ENCODE peak calls at places on chromosomes 4 and X, in eight cellular contexts. H is adrenal gland, M is right lobe of liver, N is suprapubic skin, G is spleen, E is IMR-90, F is ovary, R is Peyer's patch. K is an unnamed sample.
A peak's percentile ranks its signal among the peaks of the same experiment; 100 is the strongest.

GRCh38 chrX:56233682-56234081 is 1.5 kb downstream of the KLF8 start:
- DNase-seq in H (peak; percentile 52), F (peak; percentile 69), G (no peak), N (peak; percentile 66), R (no peak), M (no peak), E (no peak), K (peak; percentile 41)

GRCh38 chr4:78687818-78688217 is 88.3 kb upstream of the BMP2K start:
- DNase-seq in E (no peak), M (no peak), F (no peak), R (no peak), N (no peak), G (no peak), H (no peak), K (no peak)

GRCh38 chr4:141058739-141059507 is 74.3 kb downstream of the RNF150 start:
- DNase-seq in R (no peak), E (peak; percentile 94), H (no peak), M (no peak), F (no peak), G (no peak), N (no peak), K (no peak)

GRCh38 chrX:15350329-15350996 is 15.1 kb upstream of the PIGA start:
- DNase-seq in G (no peak), M (no peak), F (no peak), E (no peak), H (no peak), R (no peak), N (no peak), K (no peak)

GRCh38 chr4:76783836-76784235 is 114.1 kb downstream of the SOWAHB start:
- DNase-seq in N (no peak), G (no peak), R (no peak), F (no peak), H (no peak), M (no peak), E (no peak), K (no peak)

GRCh38 chr4:2712261-2712842 is 43.8 kb downstream of the TNIP2 start:
- DNase-seq in G (no peak), E (no peak), H (no peak), M (no peak), R (peak; percentile 8), F (peak; percentile 19), N (peak; percentile 21), K (no peak)

GRCh38 chr4:111954546-111954945 is 190.7 kb upstream of the FAM241A start:
- DNase-seq in F (no peak), G (no peak), E (no peak), R (no peak), N (no peak), M (no peak), H (no peak), K (no peak)

GRCh38 chr4:152937535-152938236 is 1.6 kb downstream of the FHDC1 start:
- DNase-seq in N (no peak), R (peak; percentile 78), G (peak; percentile 79), E (peak; percentile 21), M (no peak), F (peak; percentile 57), H (no peak), K (peak; percentile 34)

GRCh38 chrX:1418901-1419544 is 27.1 kb upstream of the SLC25A6 start:
- DNase-seq in R (no peak), N (peak; percentile 46), M (peak; percentile 48), G (peak; percentile 76), E (no peak), H (peak; percentile 78), F (peak; percentile 40), K (no peak)

GRCh38 chrX:154531626-154532025 is 15.0 kb downstream of the G6PD start:
- DNase-seq in N (no peak), F (peak; percentile 50), G (no peak), M (no peak), R (no peak), E (peak; percentile 56), H (no peak), K (no peak)

GRCh38 chr4:11293866-11294265 is 134.8 kb downstream of the HS3ST1 start:
- DNase-seq in H (no peak), E (no peak), F (no peak), M (no peak), R (no peak), G (no peak), N (no peak), K (no peak)

GRCh38 chr4:85613901-85614300 is 139.0 kb downstream of the ARHGAP24 start:
- DNase-seq in H (no peak), G (no peak), F (no peak), R (no peak), E (no peak), M (no peak), N (no peak), K (no peak)

GRCh38 chr4:55770662-55771061 is 48.9 kb upstream of the EXOC1L start:
- DNase-seq in R (no peak), G (no peak), E (no peak), H (no peak), F (no peak), N (no peak), M (no peak), K (no peak)

GRCh38 chr4:56705373-56705772 is 24.3 kb upstream of the HOPX start:
- DNase-seq in M (no peak), H (no peak), E (no peak), G (no peak), N (no peak), R (no peak), F (no peak), K (no peak)

GRCh38 chr4:169109276-169109675 is 99.2 kb upstream of the CBR4 start:
- DNase-seq in H (no peak), G (no peak), R (no peak), N (no peak), E (no peak), F (no peak), M (no peak), K (no peak)

GRCh38 chr4:169852481-169852880 is 94.7 kb upstream of the HPF1 start:
- DNase-seq in G (no peak), H (no peak), M (no peak), F (no peak), N (no peak), R (no peak), E (no peak), K (no peak)

GRCh38 chrX:48975041-48975440 is 3.4 kb upstream of the KCND1 start:
- DNase-seq in H (no peak), F (no peak), N (no peak), R (no peak), G (peak; percentile 61), E (no peak), M (no peak), K (no peak)

GRCh38 chr4:42995343-42995944 is 102.9 kb downstream of the GRXCR1 start:
- DNase-seq in G (no peak), F (no peak), N (no peak), M (no peak), R (no peak), E (peak; percentile 22), H (no peak), K (no peak)

GRCh38 chr4:23889814-23890269 is at the start of gene PPARGC1A:
- DNase-seq in F (peak; percentile 37), H (peak; percentile 85), E (peak; percentile 50), G (no peak), N (peak; percentile 70), R (peak; percentile 77), M (peak; percentile 82), K (peak; percentile 67)
- TF ChIP-seq POLR2A in F (no peak), H (no peak), E (no peak), G (no peak), N (no peak), R (peak; percentile 92), M (peak; percentile 94), K (peak; percentile 77)

GRCh38 chr4:98653890-98654867 is 4.2 kb downstream of the TSPAN5 start:
- DNase-seq in M (no peak), E (peak; percentile 98), F (no peak), G (no peak), N (no peak), R (no peak), H (no peak), K (no peak)
- H3K4me3 ChIP-seq in M (no peak overlapping the region), E (no peak overlapping the region), F (no peak overlapping the region), G (no peak overlapping the region), N (no peak overlapping the region), R (no peak overlapping the region), H (no peak overlapping the region), K (no peak overlapping the region)

DNA sequence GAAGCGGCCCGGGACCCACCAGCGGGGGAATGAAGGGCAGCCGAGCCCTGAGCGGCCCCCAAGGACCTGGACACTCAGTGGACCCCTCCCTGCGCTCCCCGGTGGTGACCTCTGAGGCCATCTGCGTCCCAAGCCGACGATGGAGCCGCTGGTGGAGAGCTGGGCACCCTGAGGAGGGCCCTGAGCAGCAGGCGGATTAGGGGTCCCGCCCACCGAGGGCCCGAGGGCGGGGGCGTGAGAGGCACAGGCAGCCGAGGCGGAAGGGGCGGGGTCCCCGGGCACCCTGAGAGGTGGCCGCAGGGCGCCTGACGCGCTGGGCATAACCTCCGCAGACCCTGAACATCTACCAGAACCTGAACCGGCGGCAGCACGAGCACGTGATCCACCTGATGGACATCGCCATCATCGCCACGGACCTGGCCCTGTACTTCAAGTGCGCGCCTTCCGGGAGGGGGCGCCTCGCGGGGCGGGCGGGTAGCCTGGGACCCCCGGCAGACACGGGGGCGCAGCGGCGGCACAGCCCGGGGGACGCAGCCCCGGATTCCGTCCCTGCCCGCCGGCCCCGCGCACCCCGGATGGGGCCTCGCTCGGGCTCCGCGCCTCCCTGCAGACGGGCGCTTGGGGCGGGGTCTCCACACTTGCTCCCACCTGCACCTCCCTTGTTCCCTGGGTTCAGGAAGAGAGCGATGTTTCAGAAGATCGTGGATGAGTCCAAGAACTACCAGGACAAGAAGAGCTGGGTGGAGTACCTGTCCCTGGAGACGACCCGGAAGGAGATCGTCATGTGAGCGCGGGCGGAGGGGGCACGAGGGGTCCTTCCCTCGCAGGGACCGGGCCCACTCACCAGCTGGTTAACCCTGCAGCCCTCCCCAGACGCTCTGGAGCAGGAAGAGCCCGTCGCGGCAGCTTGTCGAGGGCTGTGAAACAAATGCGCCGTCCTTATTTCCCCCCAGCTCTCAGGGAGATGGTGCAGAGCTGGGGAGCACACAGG is 10.3 kb downstream of the ATP5ME start:
- DNase-seq in R (no peak), N (peak; percentile 64), F (peak; percentile 71), H (peak; percentile 66), M (no peak), E (no peak), G (peak; percentile 95), K (peak; percentile 32)
- TF ChIP-seq POLR2A in R (no peak), N (no peak), F (no peak), H (no peak), M (no peak), E (no peak), G (no peak), K (no peak)

GRCh38 chr4:183098723-183099536 is at the start of gene WWC2:
- DNase-seq in N (peak; percentile 91), H (peak; percentile 93), E (peak; percentile 92), F (peak; percentile 93), R (peak; percentile 84), G (peak; percentile 92), M (peak; percentile 94), K (peak; percentile 89)

GRCh38 chr4:183100298-183100599 is 1.2 kb downstream of the WWC2 start:
- DNase-seq in N (no peak), G (no peak), H (no peak), F (no peak), E (no peak), M (no peak), R (no peak), K (no peak)

GRCh38 chr4:183099537-183100297 is 660 bp downstream of the WWC2 start:
- DNase-seq in N (peak; percentile 77), R (peak; percentile 55), H (peak; percentile 56), M (peak; percentile 57), G (peak; percentile 80), E (no peak), F (peak; percentile 64), K (peak; percentile 59)

GRCh38 chr4:183101956-183102480 is 3.0 kb downstream of the WWC2 start:
- DNase-seq in F (no peak), G (no peak), E (no peak), M (no peak), H (no peak), R (no peak), N (no peak), K (no peak)

GRCh38 chr4:183100827-183101226 is 1.8 kb downstream of the WWC2 start:
- DNase-seq in H (no peak), G (no peak), N (no peak), E (no peak), M (no peak), F (no peak), R (no peak), K (no peak)
- H3K4me3 ChIP-seq in H (peak overlapping the region; percentile 70), G (no peak overlapping the region), N (peak overlapping the region; percentile 95), E (peak overlapping the region; percentile 41), M (peak overlapping the region; percentile 62), F (peak overlapping the region; percentile 0), R (no peak overlapping the region), K (no peak overlapping the region)

K was measured in body of pancreas.